ENCODE peak calls at places on chromosomes 13 and 19, in seven cellular contexts. One of them, this sample, is unnamed.

GRCh38 chr19:27770095-27770494 is 1442.9 kb downstream of the UQCRFS1 start:
- DNase-seq in T-helper 1 cell: no peak
- DNase-seq in cardiac muscle cell: no peak
- DNase-seq in ACHN: no peak
- DNase-seq in CD8-positive, alpha-beta memory T cell: no peak
- DNase-seq in uterus: no peak
- DNase-seq in activated effector memory CD4-positive, alpha-beta T cell treated with Interleukin-2 at 50 U/mL for 16 hours: no peak
- DNase-seq in this sample: no peak

GRCh38 chr19:45187421-45188100 is 9.0 kb downstream of the BLOC1S3 start:
- DNase-seq in ACHN: peak; percentile 14
- DNase-seq in T-helper 1 cell: no peak
- DNase-seq in uterus: no peak
- DNase-seq in cardiac muscle cell: no peak
- DNase-seq in CD8-positive, alpha-beta memory T cell: peak; percentile 45
- DNase-seq in activated effector memory CD4-positive, alpha-beta T cell treated with Interleukin-2 at 50 U/mL for 16 hours: no peak
- DNase-seq in this sample: no peak

GRCh38 chr13:48741377-48741776 is 87.6 kb downstream of the CYSLTR2 start:
- DNase-seq in uterus: no peak
- DNase-seq in activated effector memory CD4-positive, alpha-beta T cell treated with Interleukin-2 at 50 U/mL for 16 hours: no peak
- DNase-seq in T-helper 1 cell: no peak
- DNase-seq in CD8-positive, alpha-beta memory T cell: no peak
- DNase-seq in ACHN: no peak
- DNase-seq in cardiac muscle cell: peak; percentile 56
- DNase-seq in this sample: no peak

GRCh38 chr13:30862707-30863106 is 43.4 kb upstream of the MEDAG start:
- DNase-seq in cardiac muscle cell: peak; percentile 49
- DNase-seq in activated effector memory CD4-positive, alpha-beta T cell treated with Interleukin-2 at 50 U/mL for 16 hours: no peak
- DNase-seq in uterus: peak; percentile 75
- DNase-seq in T-helper 1 cell: no peak
- DNase-seq in ACHN: no peak
- DNase-seq in CD8-positive, alpha-beta memory T cell: no peak
- DNase-seq in this sample: no peak

GRCh38 chr13:30111810-30112209 is 195.5 kb downstream of the KATNAL1 start:
- DNase-seq in ACHN: peak; percentile 16
- DNase-seq in T-helper 1 cell: no peak
- DNase-seq in cardiac muscle cell: no peak
- DNase-seq in activated effector memory CD4-positive, alpha-beta T cell treated with Interleukin-2 at 50 U/mL for 16 hours: no peak
- DNase-seq in uterus: no peak
- DNase-seq in CD8-positive, alpha-beta memory T cell: no peak
- DNase-seq in this sample: no peak

GRCh38 chr19:48481846-48482639 is 12.9 kb downstream of the CYTH2 start:
- DNase-seq in cardiac muscle cell: no peak
- DNase-seq in ACHN: no peak
- DNase-seq in uterus: no peak
- DNase-seq in CD8-positive, alpha-beta memory T cell: no peak
- DNase-seq in activated effector memory CD4-positive, alpha-beta T cell treated with Interleukin-2 at 50 U/mL for 16 hours: no peak
- DNase-seq in T-helper 1 cell: no peak
- DNase-seq in this sample: no peak

GRCh38 chr13:113820813-113821651 is 42.8 kb downstream of the GAS6 start:
- DNase-seq in activated effector memory CD4-positive, alpha-beta T cell treated with Interleukin-2 at 50 U/mL for 16 hours: no peak
- DNase-seq in CD8-positive, alpha-beta memory T cell: no peak
- DNase-seq in cardiac muscle cell: peak; percentile 94
- DNase-seq in T-helper 1 cell: no peak
- DNase-seq in uterus: peak; percentile 87
- DNase-seq in ACHN: peak; percentile 91
- DNase-seq in this sample: peak; percentile 94

GRCh38 chr13:34189946-34190345 is 372.0 kb downstream of the RFC3 start:
- DNase-seq in T-helper 1 cell: no peak
- DNase-seq in ACHN: no peak
- DNase-seq in cardiac muscle cell: no peak
- DNase-seq in uterus: no peak
- DNase-seq in CD8-positive, alpha-beta memory T cell: no peak
- DNase-seq in activated effector memory CD4-positive, alpha-beta T cell treated with Interleukin-2 at 50 U/mL for 16 hours: no peak
- DNase-seq in this sample: no peak

This sample was measured in GM04503.